ENCODE peak calls at places on chromosomes 4 and X, in six cellular contexts. One of them, this sample, is unnamed.

GRCh38 chr4:123043013-123043412 is 120.6 kb upstream of the NUDT6 start:
- DNase-seq in glutamatergic neuron: no peak
- DNase-seq in mammary epithelial cell: no peak
- DNase-seq in uterus: no peak
- DNase-seq in breast epithelium: no peak
- DNase-seq in upper lobe of right lung: no peak
- DNase-seq in this sample: no peak

GRCh38 chrX:50470103-50471031 is at the start of gene DGKK:
- DNase-seq in mammary epithelial cell: no peak
- DNase-seq in glutamatergic neuron: peak; percentile 66
- DNase-seq in upper lobe of right lung: peak; percentile 35
- DNase-seq in uterus: no peak
- DNase-seq in breast epithelium: no peak
- DNase-seq in this sample: no peak

GRCh38 chrX:33149085-33149484 is 62.3 kb downstream of the DMD start:
- DNase-seq in mammary epithelial cell: no peak
- DNase-seq in breast epithelium: no peak
- DNase-seq in glutamatergic neuron: no peak
- DNase-seq in upper lobe of right lung: no peak
- DNase-seq in uterus: no peak
- DNase-seq in this sample: no peak

GRCh38 chrX:39327705-39328104 is 526.4 kb downstream of the MID1IP1 start:
- DNase-seq in breast epithelium: no peak
- DNase-seq in uterus: no peak
- DNase-seq in upper lobe of right lung: no peak
- DNase-seq in mammary epithelial cell: no peak
- DNase-seq in glutamatergic neuron: no peak
- DNase-seq in this sample: no peak

GRCh38 chr4:8105303-8106100 is 53.1 kb downstream of the ABLIM2 start:
- DNase-seq in glutamatergic neuron: no peak
- DNase-seq in upper lobe of right lung: no peak
- DNase-seq in mammary epithelial cell: no peak
- DNase-seq in uterus: no peak
- DNase-seq in breast epithelium: no peak
- DNase-seq in this sample: no peak

GRCh38 chr4:147104768-147105167 is 159.1 kb upstream of the TTC29 start:
- DNase-seq in glutamatergic neuron: no peak
- DNase-seq in uterus: no peak
- DNase-seq in mammary epithelial cell: no peak
- DNase-seq in upper lobe of right lung: no peak
- DNase-seq in breast epithelium: no peak
- DNase-seq in this sample: no peak

GRCh38 chrX:9853307-9853706 is 67.1 kb downstream of the SHROOM2 start:
- DNase-seq in upper lobe of right lung: no peak
- DNase-seq in mammary epithelial cell: no peak
- DNase-seq in glutamatergic neuron: no peak
- DNase-seq in uterus: no peak
- DNase-seq in breast epithelium: no peak
- DNase-seq in this sample: no peak

GRCh38 chr4:151957163-151957562 is 196.4 kb upstream of the GATB start:
- DNase-seq in glutamatergic neuron: no peak
- DNase-seq in uterus: no peak
- DNase-seq in breast epithelium: no peak
- DNase-seq in mammary epithelial cell: no peak
- DNase-seq in upper lobe of right lung: no peak
- DNase-seq in this sample: no peak

GRCh38 chr4:84496356-84497219 is 2.5 kb downstream of the NKX6-1 start:
- DNase-seq in mammary epithelial cell: no peak
- DNase-seq in upper lobe of right lung: no peak
- DNase-seq in glutamatergic neuron: peak; percentile 48
- DNase-seq in breast epithelium: no peak
- DNase-seq in uterus: no peak
- DNase-seq in this sample: no peak

GRCh38 chrX:103774070-103774642 is 2.5 kb upstream of the PLP1 start:
- DNase-seq in glutamatergic neuron: no peak
- DNase-seq in mammary epithelial cell: peak; percentile 32
- DNase-seq in breast epithelium: no peak
- DNase-seq in uterus: peak; percentile 14
- DNase-seq in upper lobe of right lung: no peak
- DNase-seq in this sample: peak; percentile 64

GRCh38 chrX:22323541-22323940 is 50.8 kb downstream of the CBLL2 start:
- DNase-seq in uterus: no peak
- DNase-seq in breast epithelium: no peak
- DNase-seq in glutamatergic neuron: no peak
- DNase-seq in upper lobe of right lung: no peak
- DNase-seq in mammary epithelial cell: peak; percentile 57
- DNase-seq in this sample: peak; percentile 60

DNA sequence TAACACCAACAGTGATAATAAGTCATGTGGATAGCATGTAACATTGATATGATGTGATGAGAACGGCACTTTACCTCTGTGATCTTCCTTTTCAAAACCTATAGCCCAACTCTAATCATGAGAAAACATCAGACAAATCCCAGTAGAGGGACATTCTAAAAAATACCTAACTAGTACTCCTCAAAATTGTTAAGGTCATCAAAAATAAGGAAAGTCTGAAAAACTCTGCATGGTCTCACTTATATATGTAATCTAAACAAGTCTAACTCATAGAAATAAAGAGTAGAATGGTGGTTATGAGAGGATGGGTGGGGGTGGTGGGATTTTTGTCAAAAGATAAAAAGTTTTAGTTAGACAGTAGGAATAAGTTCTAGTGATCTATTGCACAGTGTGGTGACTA is 243.9 kb upstream of the GRIA3 start:
- DNase-seq in mammary epithelial cell: no peak
- DNase-seq in uterus: no peak
- DNase-seq in breast epithelium: no peak
- DNase-seq in upper lobe of right lung: no peak
- DNase-seq in glutamatergic neuron: no peak
- DNase-seq in this sample: no peak
- TF ChIP-seq CTCF in mammary epithelial cell: no peak
- TF ChIP-seq CTCF in uterus: no peak
- TF ChIP-seq CTCF in breast epithelium: no peak
- TF ChIP-seq CTCF in upper lobe of right lung: no peak
- TF ChIP-seq CTCF in glutamatergic neuron: no peak
- TF ChIP-seq CTCF in this sample: no peak

GRCh38 chr4:15005474-15006115 is 3.3 kb downstream of the CPEB2 start:
- DNase-seq in upper lobe of right lung: no peak
- DNase-seq in uterus: no peak
- DNase-seq in mammary epithelial cell: peak; percentile 6
- DNase-seq in glutamatergic neuron: no peak
- DNase-seq in breast epithelium: no peak
- DNase-seq in this sample: peak; percentile 1

GRCh38 chr4:15004701-15005301 is 2.5 kb downstream of the CPEB2 start:
- DNase-seq in upper lobe of right lung: peak; percentile 94
- DNase-seq in uterus: peak; percentile 81
- DNase-seq in breast epithelium: peak; percentile 87
- DNase-seq in glutamatergic neuron: peak; percentile 62
- DNase-seq in mammary epithelial cell: peak; percentile 80
- DNase-seq in this sample: peak; percentile 81

GRCh38 chr4:15007201-15007600 is 4.9 kb downstream of the CPEB2 start:
- DNase-seq in uterus: no peak
- DNase-seq in breast epithelium: no peak
- DNase-seq in upper lobe of right lung: no peak
- DNase-seq in glutamatergic neuron: no peak
- DNase-seq in mammary epithelial cell: no peak
- DNase-seq in this sample: no peak

GRCh38 chr4:15003891-15004700 is 1.8 kb downstream of the CPEB2 start:
- DNase-seq in mammary epithelial cell: peak; percentile 32
- DNase-seq in breast epithelium: no peak
- DNase-seq in uterus: peak; percentile 24
- DNase-seq in upper lobe of right lung: peak; percentile 79
- DNase-seq in glutamatergic neuron: peak; percentile 57
- DNase-seq in this sample: peak; percentile 30

GRCh38 chr4:15006416-15007024 is 4.2 kb downstream of the CPEB2 start:
- DNase-seq in upper lobe of right lung: no peak
- DNase-seq in breast epithelium: no peak
- DNase-seq in glutamatergic neuron: no peak
- DNase-seq in mammary epithelial cell: peak; percentile 20
- DNase-seq in uterus: no peak
- DNase-seq in this sample: peak; percentile 39
- TF ChIP-seq CTCF in upper lobe of right lung: peak; percentile 48
- TF ChIP-seq CTCF in breast epithelium: peak; percentile 28
- TF ChIP-seq CTCF in glutamatergic neuron: peak; percentile 60
- TF ChIP-seq CTCF in mammary epithelial cell: peak; percentile 52
- TF ChIP-seq CTCF in uterus: peak; percentile 21
- TF ChIP-seq CTCF in this sample: peak; percentile 38

DNA sequence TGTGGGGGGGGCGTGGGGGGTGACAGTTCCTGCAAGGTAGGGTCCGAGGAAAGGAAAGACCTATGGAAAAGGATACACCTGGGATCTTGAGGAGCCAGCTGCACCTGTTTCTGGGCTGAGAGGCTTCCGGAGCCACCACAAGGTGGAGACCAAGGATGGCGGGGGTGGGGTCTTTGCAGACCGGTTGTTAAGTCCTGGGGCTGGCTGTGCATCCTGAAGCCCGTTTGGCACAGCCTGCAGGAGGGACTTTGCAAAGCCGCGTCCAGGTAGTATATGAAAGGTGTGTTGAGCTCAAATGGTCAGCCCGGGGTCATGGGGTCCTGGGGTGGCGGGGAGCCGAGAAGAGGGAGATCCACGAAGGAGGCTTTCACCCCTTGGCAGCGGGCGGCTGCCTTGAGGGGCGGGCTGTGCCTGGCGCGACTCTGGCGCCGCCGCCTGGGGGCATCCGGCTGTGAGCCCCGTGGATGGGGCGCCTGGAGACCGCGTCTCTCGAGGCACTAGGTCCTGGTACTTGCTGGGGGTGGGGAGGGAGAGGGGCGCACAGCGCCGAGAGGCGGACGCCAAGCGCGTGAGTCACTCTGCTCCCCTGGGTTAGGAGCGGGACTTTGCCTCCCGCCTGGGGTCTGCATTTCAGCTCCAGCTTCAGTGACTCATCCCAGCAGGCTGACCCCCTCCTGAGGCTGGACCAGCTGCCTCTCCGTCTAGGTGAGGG is 58.2 kb upstream of the DYNLT3 start:
- DNase-seq in glutamatergic neuron: peak; percentile 38
- DNase-seq in breast epithelium: no peak
- DNase-seq in upper lobe of right lung: no peak
- DNase-seq in mammary epithelial cell: no peak
- DNase-seq in uterus: peak; percentile 14
- DNase-seq in this sample: no peak
- TF ChIP-seq CTCF in glutamatergic neuron: no peak
- TF ChIP-seq CTCF in breast epithelium: no peak
- TF ChIP-seq CTCF in upper lobe of right lung: no peak
- TF ChIP-seq CTCF in mammary epithelial cell: peak; percentile 15
- TF ChIP-seq CTCF in uterus: no peak
- TF ChIP-seq CTCF in this sample: no peak

GRCh38 chr4:155060873-155061272 is 147.6 kb upstream of the NPY2R start:
- DNase-seq in mammary epithelial cell: no peak
- DNase-seq in breast epithelium: no peak
- DNase-seq in upper lobe of right lung: no peak
- DNase-seq in uterus: no peak
- DNase-seq in glutamatergic neuron: no peak
- DNase-seq in this sample: no peak
- TF ChIP-seq CTCF in mammary epithelial cell: no peak
- TF ChIP-seq CTCF in breast epithelium: no peak
- TF ChIP-seq CTCF in upper lobe of right lung: no peak
- TF ChIP-seq CTCF in uterus: no peak
- TF ChIP-seq CTCF in glutamatergic neuron: no peak
- TF ChIP-seq CTCF in this sample: no peak

DNA sequence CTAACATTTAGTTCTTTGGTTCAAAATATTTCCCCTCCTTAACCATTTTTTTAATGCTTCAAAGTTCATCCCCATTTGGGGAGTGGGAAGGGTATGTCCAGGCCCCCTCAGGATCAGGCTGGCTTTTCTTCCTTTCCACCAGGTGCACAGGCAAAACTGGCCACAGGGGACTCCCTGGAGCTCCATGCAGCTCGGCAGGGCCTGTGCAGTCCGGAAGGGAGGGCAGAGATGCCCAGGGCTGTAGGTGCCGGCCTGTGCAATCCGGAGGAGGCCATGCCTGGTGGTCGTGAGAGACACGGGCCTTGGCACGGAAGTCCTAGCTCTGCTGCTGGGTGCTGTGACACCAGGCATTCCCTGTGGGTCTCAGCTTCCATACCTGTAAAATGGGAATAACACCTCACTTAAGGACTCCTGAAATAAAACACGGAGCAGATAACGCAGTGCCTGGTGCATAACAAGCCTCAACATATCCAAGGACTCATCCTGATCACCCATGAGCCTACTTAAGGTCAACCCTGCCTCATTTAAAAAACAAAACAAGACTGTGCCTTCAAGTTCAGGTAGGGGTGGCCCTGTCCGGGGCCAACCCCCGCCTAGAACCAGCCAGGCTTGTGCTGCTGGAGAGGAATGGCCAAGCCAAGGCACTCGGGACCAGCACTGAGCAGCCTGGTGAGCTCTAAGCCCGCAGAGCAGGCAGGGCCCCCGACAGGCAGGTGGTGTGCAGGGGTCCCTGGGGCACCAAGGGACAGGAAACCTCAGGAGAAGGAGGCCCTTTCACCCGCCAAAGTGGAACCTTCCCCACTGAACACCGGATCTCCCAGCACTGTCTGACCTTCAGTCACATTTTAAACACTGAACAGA is 21.2 kb upstream of the CYP4V2 start:
- DNase-seq in mammary epithelial cell: no peak
- DNase-seq in uterus: no peak
- DNase-seq in glutamatergic neuron: no peak
- DNase-seq in breast epithelium: no peak
- DNase-seq in upper lobe of right lung: no peak
- DNase-seq in this sample: no peak
- TF ChIP-seq CTCF in mammary epithelial cell: no peak
- TF ChIP-seq CTCF in uterus: no peak
- TF ChIP-seq CTCF in glutamatergic neuron: no peak
- TF ChIP-seq CTCF in breast epithelium: no peak
- TF ChIP-seq CTCF in upper lobe of right lung: no peak
- TF ChIP-seq CTCF in this sample: no peak